ENCODE peak calls at places on chromosomes 3 and 15, in four cellular contexts. B is psoas muscle, U is kidney, I is heart right ventricle. F is an unnamed sample. For H3K4me1, the result is how much of the 10 kb centered on the place peaks cover.

GRCh38 chr3:166284994-166285393 is 447.8 kb upstream of the BCHE start:
- DNase-seq in I (no peak), U (no peak), B (no peak), F (no peak)

GRCh38 chr3:46105313-46105919 is 78.1 kb upstream of the XCR1 start:
- DNase-seq in I (no peak), U (no peak), B (no peak), F (no peak)

GRCh38 chr3:168884353-168884903 is 779.1 kb downstream of the MECOM start:
- DNase-seq in I (no peak), U (no peak), B (no peak), F (no peak)

GRCh38 chr3:10509325-10509724 is 3.9 kb upstream of the ATP2B2 start:
- DNase-seq in I (no peak), B (no peak), U (no peak), F (no peak)

GRCh38 chr15:77048135-77048866 is 22.6 kb downstream of the TSPAN3 start:
- DNase-seq in U (no peak), I (no peak), B (no peak), F (no peak)

GRCh38 chr15:68211656-68212320 is 6.7 kb upstream of the CALML4 start:
- DNase-seq in B (no peak), I (no peak), U (no peak), F (no peak)

GRCh38 chr15:71790081-71790480 is 20.3 kb upstream of the NR2E3 start:
- DNase-seq in U (no peak), I (no peak), B (no peak), F (no peak)

GRCh38 chr15:38071211-38071972 is 137.0 kb downstream of the TMCO5A start:
- DNase-seq in U (no peak), B (no peak), I (no peak), F (no peak)

GRCh38 chr3:104982130-104982529 is 384.6 kb upstream of the ALCAM start:
- DNase-seq in B (no peak), U (no peak), I (no peak), F (no peak)

GRCh38 chr15:65645392-65645791 is 23.7 kb downstream of the SLC24A1 start:
- DNase-seq in B (no peak), U (no peak), I (no peak), F (no peak)

GRCh38 chr3:74119221-74119620 is 494.5 kb upstream of the PDZRN3 start:
- DNase-seq in B (no peak), I (no peak), U (no peak), F (no peak)

GRCh38 chr3:150913174-150913922 is 8.1 kb upstream of the MINDY4B start:
- DNase-seq in I (no peak), B (no peak), U (no peak), F (no peak)

GRCh38 chr3:171685116-171685895 is 125.0 kb downstream of the PLD1 start:
- DNase-seq in I (no peak), U (no peak), B (no peak), F (no peak)

GRCh38 chr3:169813757-169814517 is 1.2 kb upstream of the LRRC34 start:
- DNase-seq in B (no peak), I (no peak), U (no peak), F (no peak)

GRCh38 chr3:143245692-143246091 is 126.1 kb downstream of the CHST2 start:
- DNase-seq in I (no peak), U (no peak), B (no peak), F (peak)

GRCh38 chr3:33439421-33440327 is 531 bp downstream of the UBP1 start:
- DNase-seq in U (peak), B (no peak), I (peak), F (peak)

GRCh38 chr3:187721055-187721454 is 18.7 kb upstream of the RTP2 start:
- DNase-seq in I (no peak), B (no peak), U (no peak), F (no peak)

GRCh38 chr15:67248106-67248505 is 6.4 kb downstream of the AAGAB start:
- DNase-seq in B (no peak), I (no peak), U (no peak), F (no peak)

GRCh38 chr15:50685976-50686467 is 575 bp downstream of the TRPM7 start:
- DNase-seq in B (peak), U (peak), I (peak), F (no peak)

GRCh38 chr3:59280113-59280512 is 230.3 kb upstream of the CFAP20DC start:
- DNase-seq in B (no peak), I (no peak), U (no peak), F (no peak)

GRCh38 chr15:93771429-93772020 is 459.8 kb upstream of the MCTP2 start:
- DNase-seq in I (no peak), U (no peak), B (no peak), F (no peak)

GRCh38 chr3:170598091-170598502 is 12.2 kb upstream of the SLC7A14 start:
- DNase-seq in I (no peak), B (no peak), U (no peak), F (no peak)

DNA sequence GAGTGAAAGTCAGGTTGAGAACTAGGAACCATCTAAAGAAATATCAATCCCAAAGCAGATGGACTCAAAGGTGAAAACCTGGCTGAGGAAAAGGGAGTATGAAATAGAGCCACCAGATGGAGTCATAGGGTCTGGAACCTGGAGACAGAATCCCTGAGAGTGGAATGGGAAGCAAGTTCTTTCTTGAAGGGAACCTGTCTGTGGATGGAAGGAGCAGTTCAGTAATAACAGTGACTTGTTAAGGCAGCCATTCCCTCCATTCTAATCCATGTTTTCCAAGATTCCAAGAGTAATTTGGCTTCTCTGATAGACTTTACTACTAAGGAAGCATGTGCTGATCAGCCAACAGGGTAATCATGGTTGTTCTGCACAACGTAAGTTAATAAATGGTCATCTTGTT is 22.5 kb upstream of the AQP9 start:
- DNase-seq in B (no peak), U (no peak), I (no peak), F (no peak)
- H3K4me1 ChIP-seq in B (under half), U (under half), I (under half), F (under half)

GRCh38 chr15:73991726-73992593 is at the start of gene STOML1:
- DNase-seq in I (peak), B (peak), U (peak), F (no peak)

GRCh38 chr15:73994912-73995622 is 551 bp downstream of the PML start:
- DNase-seq in B (peak), U (peak), I (peak), F (no peak)

GRCh38 chr15:73992594-73992898 is 451 bp upstream of the STOML1 start:
- DNase-seq in I (no peak), U (no peak), B (no peak), F (no peak)

GRCh38 chr15:73994419-73994883 is at the start of gene PML:
- DNase-seq in B (peak), U (peak), I (peak), F (no peak)

GRCh38 chr15:73993211-73993994 is 1.1 kb upstream of the PML start:
- DNase-seq in I (no peak), U (no peak), B (no peak), F (no peak)
- H3K4me1 ChIP-seq in I (half or more), U (under half), B (half or more), F (half or more)

GRCh38 chr3:13013994-13014754 is 59.1 kb downstream of the IQSEC1 start:
- DNase-seq in B (no peak), I (no peak), U (peak), F (no peak)

GRCh38 chr3:13013595-13013993 is 59.6 kb downstream of the IQSEC1 start:
- DNase-seq in I (no peak), B (no peak), U (no peak), F (no peak)

GRCh38 chr3:13011369-13012227 is 61.6 kb downstream of the IQSEC1 start:
- DNase-seq in U (no peak), B (peak), I (no peak), F (no peak)

GRCh38 chr3:13012228-13012691 is 61.0 kb downstream of the IQSEC1 start:
- DNase-seq in U (no peak), B (peak), I (peak), F (no peak)

DNA sequence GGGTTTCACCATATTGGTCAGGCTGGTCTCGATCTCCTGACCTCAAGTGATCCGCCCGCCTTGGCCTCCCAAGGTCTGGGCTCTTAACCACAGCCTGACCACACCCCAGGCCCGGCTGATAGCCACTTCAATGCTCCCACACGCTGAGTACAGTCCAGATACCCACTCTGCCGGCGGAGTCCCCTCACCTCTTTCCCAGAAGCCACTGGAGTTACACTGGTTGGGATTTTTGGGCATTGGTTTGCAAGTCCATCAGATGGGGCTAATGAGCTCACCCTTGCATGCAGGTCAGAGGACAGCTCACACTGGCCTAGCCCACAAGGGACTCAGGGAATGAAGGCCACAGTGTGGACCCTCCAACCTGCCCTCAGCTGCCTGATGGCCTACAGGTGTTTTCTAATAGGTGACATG is 60.1 kb downstream of the IQSEC1 start:
- DNase-seq in U (no peak), I (no peak), B (no peak), F (no peak)
- H3K4me1 ChIP-seq in U (under half), I (under half), B (under half), F (under half)

GRCh38 chr3:63874769-63875168 is 11.1 kb downstream of the ATXN7 start:
- DNase-seq in U (no peak), I (no peak), B (no peak), F (no peak)

GRCh38 chr3:63870606-63871005 is 6.9 kb downstream of the ATXN7 start:
- DNase-seq in I (no peak), U (no peak), B (no peak), F (no peak)

GRCh38 chr3:63867225-63867624 is 3.6 kb downstream of the ATXN7 start:
- DNase-seq in U (no peak), I (no peak), B (no peak), F (no peak)

GRCh38 chr3:63872135-63872924 is 8.7 kb downstream of the ATXN7 start:
- DNase-seq in B (no peak), U (no peak), I (no peak), F (no peak)

GRCh38 chr3:63869929-63870328 is 6.3 kb downstream of the ATXN7 start:
- DNase-seq in U (no peak), B (no peak), I (no peak), F (no peak)
- H3K4me1 ChIP-seq in U (under half), B (under half), I (under half), F (under half)

GRCh38 chr3:50264389-50264963 is 4.5 kb upstream of the SEMA3B start:
- DNase-seq in U (peak), B (peak), I (peak), F (no peak)
- H3K4me1 ChIP-seq in U (under half), B (under half), I (half or more), F (half or more)

GRCh38 chr3:185927501-185928200 is 10.2 kb downstream of the TRA2B start:
- DNase-seq in B (no peak), I (no peak), U (no peak), F (no peak)

GRCh38 chr3:185929192-185930151 is 8.3 kb downstream of the TRA2B start:
- DNase-seq in U (no peak), I (no peak), B (no peak), F (no peak)

GRCh38 chr3:185926445-185926844 is 11.4 kb downstream of the TRA2B start:
- DNase-seq in U (no peak), I (no peak), B (no peak), F (no peak)

GRCh38 chr3:185930393-185931107 is 7.3 kb downstream of the TRA2B start:
- DNase-seq in B (no peak), U (no peak), I (no peak), F (no peak)

DNA sequence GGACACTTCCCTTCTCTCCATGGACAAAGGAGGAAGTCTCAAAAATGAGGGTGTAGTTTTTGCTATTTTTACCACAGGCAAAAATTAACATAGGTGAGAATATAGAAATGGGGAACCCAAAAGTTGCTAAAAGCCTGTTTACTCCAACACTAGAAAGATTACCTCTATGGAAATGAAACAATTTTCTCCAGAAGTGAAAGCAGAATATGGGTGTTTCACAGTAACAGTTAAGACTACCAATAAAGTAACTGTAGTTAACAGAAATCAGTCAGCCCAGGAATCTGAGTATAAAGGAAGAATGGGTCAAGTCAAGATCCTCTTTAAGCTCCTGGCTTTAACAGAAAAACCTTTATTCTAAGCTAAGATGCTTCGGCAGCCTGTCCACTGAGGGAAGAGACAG is 9.3 kb downstream of the TRA2B start:
- DNase-seq in B (no peak), I (no peak), U (no peak), F (no peak)
- H3K4me1 ChIP-seq in B (half or more), I (half or more), U (half or more), F (half or more)